ENCODE peak calls at places on chromosome 21, in five cellular contexts. One of them, this sample, is unnamed.

GRCh38 chr21:34598931-34599400 is 15.9 kb downstream of the RCAN1 start:
- DNase-seq in RCC 7860: peak
- DNase-seq in stimulated activated CD8-positive, alpha-beta memory T cell treated with anti-CD3 and anti-CD28 coated beads, Interleukin-2, amount 100 ng/mL, for 1 hour: no peak
- DNase-seq in activated T-cell treated with anti-CD3 and anti-CD28 coated beads, Interleukin-2, amount 50 U/mL, for 72 hours: no peak
- DNase-seq in activated CD4-positive, alpha-beta T cell treated with anti-CD3 and anti-CD28 coated beads, Interleukin-2, amount 10 ng/mL, durations not matched to agents 7 days and 5 days: no peak
- DNase-seq in this sample: no peak

GRCh38 chr21:45050786-45051489 is 23.4 kb upstream of the ADARB1 start:
- DNase-seq in stimulated activated CD8-positive, alpha-beta memory T cell treated with anti-CD3 and anti-CD28 coated beads, Interleukin-2, amount 100 ng/mL, for 1 hour: no peak
- DNase-seq in activated T-cell treated with anti-CD3 and anti-CD28 coated beads, Interleukin-2, amount 50 U/mL, for 72 hours: no peak
- DNase-seq in RCC 7860: no peak
- DNase-seq in activated CD4-positive, alpha-beta T cell treated with anti-CD3 and anti-CD28 coated beads, Interleukin-2, amount 10 ng/mL, durations not matched to agents 7 days and 5 days: no peak
- DNase-seq in this sample: no peak

GRCh38 chr21:38920631-38921398 is 115.1 kb downstream of the ETS2 start:
- DNase-seq in RCC 7860: no peak
- DNase-seq in activated T-cell treated with anti-CD3 and anti-CD28 coated beads, Interleukin-2, amount 50 U/mL, for 72 hours: no peak
- DNase-seq in stimulated activated CD8-positive, alpha-beta memory T cell treated with anti-CD3 and anti-CD28 coated beads, Interleukin-2, amount 100 ng/mL, for 1 hour: no peak
- DNase-seq in activated CD4-positive, alpha-beta T cell treated with anti-CD3 and anti-CD28 coated beads, Interleukin-2, amount 10 ng/mL, durations not matched to agents 7 days and 5 days: no peak
- DNase-seq in this sample: no peak

GRCh38 chr21:35825954-35826353 is 234.4 kb downstream of the SETD4 start:
- DNase-seq in activated T-cell treated with anti-CD3 and anti-CD28 coated beads, Interleukin-2, amount 50 U/mL, for 72 hours: no peak
- DNase-seq in stimulated activated CD8-positive, alpha-beta memory T cell treated with anti-CD3 and anti-CD28 coated beads, Interleukin-2, amount 100 ng/mL, for 1 hour: no peak
- DNase-seq in RCC 7860: no peak
- DNase-seq in activated CD4-positive, alpha-beta T cell treated with anti-CD3 and anti-CD28 coated beads, Interleukin-2, amount 10 ng/mL, durations not matched to agents 7 days and 5 days: no peak
- DNase-seq in this sample: peak

GRCh38 chr21:38761531-38761930 is 44.2 kb upstream of the ETS2 start:
- DNase-seq in activated T-cell treated with anti-CD3 and anti-CD28 coated beads, Interleukin-2, amount 50 U/mL, for 72 hours: no peak
- DNase-seq in activated CD4-positive, alpha-beta T cell treated with anti-CD3 and anti-CD28 coated beads, Interleukin-2, amount 10 ng/mL, durations not matched to agents 7 days and 5 days: no peak
- DNase-seq in RCC 7860: no peak
- DNase-seq in stimulated activated CD8-positive, alpha-beta memory T cell treated with anti-CD3 and anti-CD28 coated beads, Interleukin-2, amount 100 ng/mL, for 1 hour: no peak
- DNase-seq in this sample: no peak

GRCh38 chr21:28832013-28832714 is 160.5 kb downstream of the LTN1 start:
- DNase-seq in RCC 7860: peak
- DNase-seq in activated CD4-positive, alpha-beta T cell treated with anti-CD3 and anti-CD28 coated beads, Interleukin-2, amount 10 ng/mL, durations not matched to agents 7 days and 5 days: peak
- DNase-seq in stimulated activated CD8-positive, alpha-beta memory T cell treated with anti-CD3 and anti-CD28 coated beads, Interleukin-2, amount 100 ng/mL, for 1 hour: no peak
- DNase-seq in activated T-cell treated with anti-CD3 and anti-CD28 coated beads, Interleukin-2, amount 50 U/mL, for 72 hours: peak
- DNase-seq in this sample: no peak

GRCh38 chr21:16280731-16281130 is 550.9 kb downstream of the USP25 start:
- DNase-seq in stimulated activated CD8-positive, alpha-beta memory T cell treated with anti-CD3 and anti-CD28 coated beads, Interleukin-2, amount 100 ng/mL, for 1 hour: no peak
- DNase-seq in activated CD4-positive, alpha-beta T cell treated with anti-CD3 and anti-CD28 coated beads, Interleukin-2, amount 10 ng/mL, durations not matched to agents 7 days and 5 days: no peak
- DNase-seq in RCC 7860: no peak
- DNase-seq in activated T-cell treated with anti-CD3 and anti-CD28 coated beads, Interleukin-2, amount 50 U/mL, for 72 hours: no peak
- DNase-seq in this sample: no peak

GRCh38 chr21:39003982-39004775 is 179.1 kb downstream of the PSMG1 start:
- DNase-seq in activated CD4-positive, alpha-beta T cell treated with anti-CD3 and anti-CD28 coated beads, Interleukin-2, amount 10 ng/mL, durations not matched to agents 7 days and 5 days: no peak
- DNase-seq in RCC 7860: peak
- DNase-seq in activated T-cell treated with anti-CD3 and anti-CD28 coated beads, Interleukin-2, amount 50 U/mL, for 72 hours: no peak
- DNase-seq in stimulated activated CD8-positive, alpha-beta memory T cell treated with anti-CD3 and anti-CD28 coated beads, Interleukin-2, amount 100 ng/mL, for 1 hour: no peak
- DNase-seq in this sample: no peak

GRCh38 chr21:41171210-41171609 is 3.2 kb downstream of the BACE2 start:
- DNase-seq in stimulated activated CD8-positive, alpha-beta memory T cell treated with anti-CD3 and anti-CD28 coated beads, Interleukin-2, amount 100 ng/mL, for 1 hour: no peak
- DNase-seq in activated T-cell treated with anti-CD3 and anti-CD28 coated beads, Interleukin-2, amount 50 U/mL, for 72 hours: no peak
- DNase-seq in activated CD4-positive, alpha-beta T cell treated with anti-CD3 and anti-CD28 coated beads, Interleukin-2, amount 10 ng/mL, durations not matched to agents 7 days and 5 days: no peak
- DNase-seq in RCC 7860: peak
- DNase-seq in this sample: no peak

GRCh38 chr21:43603641-43604504 is 55.4 kb downstream of the HSF2BP start:
- DNase-seq in activated CD4-positive, alpha-beta T cell treated with anti-CD3 and anti-CD28 coated beads, Interleukin-2, amount 10 ng/mL, durations not matched to agents 7 days and 5 days: no peak
- DNase-seq in RCC 7860: no peak
- DNase-seq in activated T-cell treated with anti-CD3 and anti-CD28 coated beads, Interleukin-2, amount 50 U/mL, for 72 hours: no peak
- DNase-seq in stimulated activated CD8-positive, alpha-beta memory T cell treated with anti-CD3 and anti-CD28 coated beads, Interleukin-2, amount 100 ng/mL, for 1 hour: no peak
- DNase-seq in this sample: no peak

GRCh38 chr21:46594276-46594675 is 10.6 kb downstream of the S100B start:
- DNase-seq in RCC 7860: no peak
- DNase-seq in activated T-cell treated with anti-CD3 and anti-CD28 coated beads, Interleukin-2, amount 50 U/mL, for 72 hours: no peak
- DNase-seq in stimulated activated CD8-positive, alpha-beta memory T cell treated with anti-CD3 and anti-CD28 coated beads, Interleukin-2, amount 100 ng/mL, for 1 hour: no peak
- DNase-seq in activated CD4-positive, alpha-beta T cell treated with anti-CD3 and anti-CD28 coated beads, Interleukin-2, amount 10 ng/mL, durations not matched to agents 7 days and 5 days: no peak
- DNase-seq in this sample: no peak

GRCh38 chr21:45456014-45456835 is 51.3 kb downstream of the COL18A1 start:
- DNase-seq in activated CD4-positive, alpha-beta T cell treated with anti-CD3 and anti-CD28 coated beads, Interleukin-2, amount 10 ng/mL, durations not matched to agents 7 days and 5 days: no peak
- DNase-seq in stimulated activated CD8-positive, alpha-beta memory T cell treated with anti-CD3 and anti-CD28 coated beads, Interleukin-2, amount 100 ng/mL, for 1 hour: no peak
- DNase-seq in RCC 7860: no peak
- DNase-seq in activated T-cell treated with anti-CD3 and anti-CD28 coated beads, Interleukin-2, amount 50 U/mL, for 72 hours: no peak
- DNase-seq in this sample: no peak

GRCh38 chr21:31117046-31117916 is 79.0 kb upstream of the KRTAP19-8 start:
- DNase-seq in activated CD4-positive, alpha-beta T cell treated with anti-CD3 and anti-CD28 coated beads, Interleukin-2, amount 10 ng/mL, durations not matched to agents 7 days and 5 days: no peak
- DNase-seq in RCC 7860: peak
- DNase-seq in activated T-cell treated with anti-CD3 and anti-CD28 coated beads, Interleukin-2, amount 50 U/mL, for 72 hours: no peak
- DNase-seq in stimulated activated CD8-positive, alpha-beta memory T cell treated with anti-CD3 and anti-CD28 coated beads, Interleukin-2, amount 100 ng/mL, for 1 hour: no peak
- DNase-seq in this sample: peak

GRCh38 chr21:27423073-27423472 is 456.2 kb upstream of the ADAMTS5 start:
- DNase-seq in activated T-cell treated with anti-CD3 and anti-CD28 coated beads, Interleukin-2, amount 50 U/mL, for 72 hours: no peak
- DNase-seq in RCC 7860: peak
- DNase-seq in stimulated activated CD8-positive, alpha-beta memory T cell treated with anti-CD3 and anti-CD28 coated beads, Interleukin-2, amount 100 ng/mL, for 1 hour: no peak
- DNase-seq in activated CD4-positive, alpha-beta T cell treated with anti-CD3 and anti-CD28 coated beads, Interleukin-2, amount 10 ng/mL, durations not matched to agents 7 days and 5 days: no peak
- DNase-seq in this sample: no peak

GRCh38 chr21:44049182-44049581 is 37.1 kb downstream of the TRAPPC10 start:
- DNase-seq in stimulated activated CD8-positive, alpha-beta memory T cell treated with anti-CD3 and anti-CD28 coated beads, Interleukin-2, amount 100 ng/mL, for 1 hour: no peak
- DNase-seq in activated T-cell treated with anti-CD3 and anti-CD28 coated beads, Interleukin-2, amount 50 U/mL, for 72 hours: no peak
- DNase-seq in activated CD4-positive, alpha-beta T cell treated with anti-CD3 and anti-CD28 coated beads, Interleukin-2, amount 10 ng/mL, durations not matched to agents 7 days and 5 days: no peak
- DNase-seq in RCC 7860: no peak
- DNase-seq in this sample: no peak

GRCh38 chr21:14243461-14243860 is 27.5 kb downstream of the RBM11 start:
- DNase-seq in RCC 7860: no peak
- DNase-seq in activated T-cell treated with anti-CD3 and anti-CD28 coated beads, Interleukin-2, amount 50 U/mL, for 72 hours: no peak
- DNase-seq in stimulated activated CD8-positive, alpha-beta memory T cell treated with anti-CD3 and anti-CD28 coated beads, Interleukin-2, amount 100 ng/mL, for 1 hour: no peak
- DNase-seq in activated CD4-positive, alpha-beta T cell treated with anti-CD3 and anti-CD28 coated beads, Interleukin-2, amount 10 ng/mL, durations not matched to agents 7 days and 5 days: no peak
- DNase-seq in this sample: no peak

GRCh38 chr21:43304206-43304605 is 122.7 kb downstream of the SIK1 start:
- DNase-seq in RCC 7860: no peak
- DNase-seq in activated CD4-positive, alpha-beta T cell treated with anti-CD3 and anti-CD28 coated beads, Interleukin-2, amount 10 ng/mL, durations not matched to agents 7 days and 5 days: no peak
- DNase-seq in stimulated activated CD8-positive, alpha-beta memory T cell treated with anti-CD3 and anti-CD28 coated beads, Interleukin-2, amount 100 ng/mL, for 1 hour: no peak
- DNase-seq in activated T-cell treated with anti-CD3 and anti-CD28 coated beads, Interleukin-2, amount 50 U/mL, for 72 hours: no peak
- DNase-seq in this sample: no peak

GRCh38 chr21:46084709-46085108 is 13.2 kb upstream of the COL6A2 start:
- DNase-seq in stimulated activated CD8-positive, alpha-beta memory T cell treated with anti-CD3 and anti-CD28 coated beads, Interleukin-2, amount 100 ng/mL, for 1 hour: no peak
- DNase-seq in activated T-cell treated with anti-CD3 and anti-CD28 coated beads, Interleukin-2, amount 50 U/mL, for 72 hours: no peak
- DNase-seq in RCC 7860: no peak
- DNase-seq in activated CD4-positive, alpha-beta T cell treated with anti-CD3 and anti-CD28 coated beads, Interleukin-2, amount 10 ng/mL, durations not matched to agents 7 days and 5 days: no peak
- DNase-seq in this sample: peak

GRCh38 chr21:28959367-28960099 is 33.1 kb downstream of the LTN1 start:
- DNase-seq in activated T-cell treated with anti-CD3 and anti-CD28 coated beads, Interleukin-2, amount 50 U/mL, for 72 hours: no peak
- DNase-seq in RCC 7860: peak
- DNase-seq in stimulated activated CD8-positive, alpha-beta memory T cell treated with anti-CD3 and anti-CD28 coated beads, Interleukin-2, amount 100 ng/mL, for 1 hour: no peak
- DNase-seq in activated CD4-positive, alpha-beta T cell treated with anti-CD3 and anti-CD28 coated beads, Interleukin-2, amount 10 ng/mL, durations not matched to agents 7 days and 5 days: no peak
- DNase-seq in this sample: no peak

GRCh38 chr21:37869661-37870060 is 46.6 kb downstream of the KCNJ6 start:
- DNase-seq in activated T-cell treated with anti-CD3 and anti-CD28 coated beads, Interleukin-2, amount 50 U/mL, for 72 hours: no peak
- DNase-seq in stimulated activated CD8-positive, alpha-beta memory T cell treated with anti-CD3 and anti-CD28 coated beads, Interleukin-2, amount 100 ng/mL, for 1 hour: no peak
- DNase-seq in activated CD4-positive, alpha-beta T cell treated with anti-CD3 and anti-CD28 coated beads, Interleukin-2, amount 10 ng/mL, durations not matched to agents 7 days and 5 days: no peak
- DNase-seq in RCC 7860: no peak
- DNase-seq in this sample: no peak

GRCh38 chr21:45847870-45848269 is 133.7 kb upstream of the COL6A1 start:
- DNase-seq in RCC 7860: no peak
- DNase-seq in activated T-cell treated with anti-CD3 and anti-CD28 coated beads, Interleukin-2, amount 50 U/mL, for 72 hours: no peak
- DNase-seq in stimulated activated CD8-positive, alpha-beta memory T cell treated with anti-CD3 and anti-CD28 coated beads, Interleukin-2, amount 100 ng/mL, for 1 hour: no peak
- DNase-seq in activated CD4-positive, alpha-beta T cell treated with anti-CD3 and anti-CD28 coated beads, Interleukin-2, amount 10 ng/mL, durations not matched to agents 7 days and 5 days: no peak
- DNase-seq in this sample: no peak